ENCODE peak calls at places on chromosomes 11 and 22, in four cellular contexts. One of them, this sample, is unnamed.

GRCh38 chr22:23575601-23576000 is 4.5 kb downstream of the IGLL1 start:
- DNase-seq in NCI-H2227 treated with DMSO at 0.1 percent for 48 hours: no peak
- DNase-seq in fibroblast of pulmonary artery: no peak
- DNase-seq in iPS-NIHi11: no peak
- DNase-seq in this sample: no peak

GRCh38 chr11:114289779-114290178 is 6.4 kb upstream of the NNMT start:
- DNase-seq in NCI-H2227 treated with DMSO at 0.1 percent for 48 hours: no peak
- DNase-seq in fibroblast of pulmonary artery: no peak
- DNase-seq in iPS-NIHi11: no peak
- DNase-seq in this sample: no peak

GRCh38 chr11:121514998-121515671 is 62.4 kb upstream of the SORL1-AS1 start:
- DNase-seq in NCI-H2227 treated with DMSO at 0.1 percent for 48 hours: no peak
- DNase-seq in fibroblast of pulmonary artery: no peak
- DNase-seq in iPS-NIHi11: no peak
- DNase-seq in this sample: no peak

GRCh38 chr11:115885446-115885978 is 381.3 kb upstream of the CADM1 start:
- DNase-seq in NCI-H2227 treated with DMSO at 0.1 percent for 48 hours: no peak
- DNase-seq in fibroblast of pulmonary artery: no peak
- DNase-seq in iPS-NIHi11: no peak
- DNase-seq in this sample: no peak

GRCh38 chr11:94647926-94648325 is 80.8 kb downstream of the PIWIL4 start:
- DNase-seq in NCI-H2227 treated with DMSO at 0.1 percent for 48 hours: no peak
- DNase-seq in fibroblast of pulmonary artery: peak; percentile 39
- DNase-seq in iPS-NIHi11: no peak
- DNase-seq in this sample: no peak

GRCh38 chr11:35678975-35679374 is 16.4 kb downstream of the TRIM44 start:
- DNase-seq in NCI-H2227 treated with DMSO at 0.1 percent for 48 hours: no peak
- DNase-seq in fibroblast of pulmonary artery: no peak
- DNase-seq in iPS-NIHi11: no peak
- DNase-seq in this sample: no peak

GRCh38 chr11:127193916-127194315 is 193.3 kb upstream of the KIRREL3 start:
- DNase-seq in NCI-H2227 treated with DMSO at 0.1 percent for 48 hours: no peak
- DNase-seq in fibroblast of pulmonary artery: no peak
- DNase-seq in iPS-NIHi11: no peak
- DNase-seq in this sample: no peak

GRCh38 chr11:130721736-130722135 is 194.5 kb downstream of the SNX19 start:
- DNase-seq in NCI-H2227 treated with DMSO at 0.1 percent for 48 hours: no peak
- DNase-seq in fibroblast of pulmonary artery: peak; percentile 88
- DNase-seq in iPS-NIHi11: no peak
- DNase-seq in this sample: peak; percentile 70

GRCh38 chr11:133163463-133164419 is 368.6 kb downstream of the OPCML start:
- DNase-seq in NCI-H2227 treated with DMSO at 0.1 percent for 48 hours: peak; percentile 32
- DNase-seq in fibroblast of pulmonary artery: peak; percentile 36
- DNase-seq in iPS-NIHi11: peak; percentile 56
- DNase-seq in this sample: peak; percentile 12

GRCh38 chr22:44888491-44888941 is 121.3 kb downstream of the PHF21B start:
- DNase-seq in NCI-H2227 treated with DMSO at 0.1 percent for 48 hours: no peak
- DNase-seq in fibroblast of pulmonary artery: no peak
- DNase-seq in iPS-NIHi11: peak; percentile 70
- DNase-seq in this sample: no peak

GRCh38 chr11:73795925-73796632 is 8.4 kb downstream of the MRPL48 start:
- DNase-seq in NCI-H2227 treated with DMSO at 0.1 percent for 48 hours: peak; percentile 58
- DNase-seq in fibroblast of pulmonary artery: no peak
- DNase-seq in iPS-NIHi11: peak; percentile 49
- DNase-seq in this sample: no peak

GRCh38 chr22:42388130-42388797 is 43.9 kb downstream of the NFAM1 start:
- DNase-seq in NCI-H2227 treated with DMSO at 0.1 percent for 48 hours: peak; percentile 79
- DNase-seq in fibroblast of pulmonary artery: peak; percentile 10
- DNase-seq in iPS-NIHi11: peak; percentile 85
- DNase-seq in this sample: peak; percentile 9

GRCh38 chr11:10381730-10382129 is 73.3 kb upstream of the AMPD3 start:
- DNase-seq in NCI-H2227 treated with DMSO at 0.1 percent for 48 hours: no peak
- DNase-seq in fibroblast of pulmonary artery: peak; percentile 59
- DNase-seq in iPS-NIHi11: no peak
- DNase-seq in this sample: peak; percentile 74

GRCh38 chr11:45412033-45412432 is 125.9 kb upstream of the SYT13 start:
- DNase-seq in NCI-H2227 treated with DMSO at 0.1 percent for 48 hours: no peak
- DNase-seq in fibroblast of pulmonary artery: peak; percentile 13
- DNase-seq in iPS-NIHi11: no peak
- DNase-seq in this sample: no peak

GRCh38 chr11:59106363-59107336 is at the start of gene FAM111B:
- DNase-seq in NCI-H2227 treated with DMSO at 0.1 percent for 48 hours: peak; percentile 99
- DNase-seq in fibroblast of pulmonary artery: peak; percentile 92
- DNase-seq in iPS-NIHi11: peak; percentile 76
- DNase-seq in this sample: peak; percentile 94

GRCh38 chr22:47008208-47008885 is 245.9 kb downstream of the TBC1D22A start:
- DNase-seq in NCI-H2227 treated with DMSO at 0.1 percent for 48 hours: no peak
- DNase-seq in fibroblast of pulmonary artery: no peak
- DNase-seq in iPS-NIHi11: no peak
- DNase-seq in this sample: no peak

GRCh38 chr11:128709402-128709801 is 15.5 kb downstream of the FLI1 start:
- DNase-seq in NCI-H2227 treated with DMSO at 0.1 percent for 48 hours: no peak
- DNase-seq in fibroblast of pulmonary artery: peak; percentile 100
- DNase-seq in iPS-NIHi11: no peak
- DNase-seq in this sample: peak; percentile 100

GRCh38 chr22:37223965-37224551 is 11.8 kb upstream of the SSTR3 start:
- DNase-seq in NCI-H2227 treated with DMSO at 0.1 percent for 48 hours: no peak
- DNase-seq in fibroblast of pulmonary artery: no peak
- DNase-seq in iPS-NIHi11: no peak
- DNase-seq in this sample: no peak

GRCh38 chr11:3824714-3825472 is 15.9 kb downstream of the RHOG start:
- DNase-seq in NCI-H2227 treated with DMSO at 0.1 percent for 48 hours: no peak
- DNase-seq in fibroblast of pulmonary artery: peak; percentile 55
- DNase-seq in iPS-NIHi11: peak; percentile 87
- DNase-seq in this sample: no peak

GRCh38 chr22:37733625-37734401 is 37.0 kb downstream of the TRIOBP start:
- DNase-seq in NCI-H2227 treated with DMSO at 0.1 percent for 48 hours: no peak
- DNase-seq in fibroblast of pulmonary artery: no peak
- DNase-seq in iPS-NIHi11: no peak
- DNase-seq in this sample: no peak

GRCh38 chr22:45503071-45503815 is 560 bp downstream of the FBLN1 start:
- DNase-seq in NCI-H2227 treated with DMSO at 0.1 percent for 48 hours: no peak
- DNase-seq in fibroblast of pulmonary artery: no peak
- DNase-seq in iPS-NIHi11: peak; percentile 44
- DNase-seq in this sample: no peak

GRCh38 chr11:72475359-72475758 is 41.0 kb upstream of the CLPB start:
- DNase-seq in NCI-H2227 treated with DMSO at 0.1 percent for 48 hours: no peak
- DNase-seq in fibroblast of pulmonary artery: no peak
- DNase-seq in iPS-NIHi11: no peak
- DNase-seq in this sample: no peak

GRCh38 chr11:78380615-78381029 is 37.0 kb downstream of the GAB2 start:
- DNase-seq in NCI-H2227 treated with DMSO at 0.1 percent for 48 hours: peak; percentile 48
- DNase-seq in fibroblast of pulmonary artery: peak; percentile 61
- DNase-seq in iPS-NIHi11: no peak
- DNase-seq in this sample: peak; percentile 59

GRCh38 chr11:77121876-77122575 is 6.0 kb upstream of the MYO7A start:
- DNase-seq in NCI-H2227 treated with DMSO at 0.1 percent for 48 hours: no peak
- DNase-seq in fibroblast of pulmonary artery: no peak
- DNase-seq in iPS-NIHi11: no peak
- DNase-seq in this sample: no peak

GRCh38 chr11:43250309-43250708 is 61.5 kb upstream of the API5 start:
- DNase-seq in NCI-H2227 treated with DMSO at 0.1 percent for 48 hours: no peak
- DNase-seq in fibroblast of pulmonary artery: no peak
- DNase-seq in iPS-NIHi11: no peak
- DNase-seq in this sample: no peak

GRCh38 chr22:23784215-23784732 is 2.5 kb upstream of the SMARCB1 start:
- DNase-seq in NCI-H2227 treated with DMSO at 0.1 percent for 48 hours: no peak
- DNase-seq in fibroblast of pulmonary artery: no peak
- DNase-seq in iPS-NIHi11: no peak
- DNase-seq in this sample: peak; percentile 68